ENCODE peak calls at places on chromosomes 2 and 18, in six cellular contexts. G is ELR, D is activated T-cell treated with anti-CD3 and anti-CD28 coated beads for 1 hour, U is GM12891, B is ureter, A is transverse colon. K is an unnamed sample.

GRCh38 chr2:163731735-163732134 is 4.1 kb downstream of the FIGN start:
- DNase-seq in G (no peak), D (no peak), U (no peak), B (no peak), A (no peak), K (no peak)

GRCh38 chr2:132627542-132627941 is 42.5 kb downstream of the LYPD1 start:
- DNase-seq in G (peak; percentile 31), D (no peak), U (no peak), B (no peak), A (no peak), K (no peak)

GRCh38 chr2:71880846-71881610 is 266.6 kb downstream of the CYP26B1 start:
- DNase-seq in G (peak; percentile 56), D (no peak), U (no peak), B (no peak), A (peak; percentile 19), K (no peak)

GRCh38 chr2:200860092-200860795 is 4.2 kb downstream of the CLK1 start:
- DNase-seq in G (no peak), D (no peak), U (no peak), B (no peak), A (no peak), K (no peak)

GRCh38 chr2:173590278-173590811 is 235.7 kb downstream of the CDCA7 start:
- DNase-seq in G (peak; percentile 94), D (no peak), U (no peak), B (no peak), A (no peak), K (no peak)

GRCh38 chr2:220811952-220812570 is 760.0 kb downstream of the EPHA4 start:
- DNase-seq in G (peak; percentile 60), D (no peak), U (no peak), B (no peak), A (no peak), K (no peak)

GRCh38 chr2:9300829-9301453 is 94.3 kb downstream of the ASAP2 start:
- DNase-seq in G (no peak), D (no peak), U (no peak), B (no peak), A (no peak), K (no peak)

GRCh38 chr2:8296340-8296739 is 385.5 kb upstream of the ID2 start:
- DNase-seq in G (no peak), D (no peak), U (no peak), B (no peak), A (no peak), K (no peak)

GRCh38 chr2:62427146-62427545 is 78.8 kb downstream of the TMEM17 start:
- DNase-seq in G (no peak), D (no peak), U (no peak), B (no peak), A (no peak), K (no peak)

GRCh38 chr18:70956554-70956953 is 667.7 kb downstream of the SOCS6 start:
- DNase-seq in G (no peak), D (no peak), U (no peak), B (no peak), A (no peak), K (no peak)

GRCh38 chr18:75213610-75214009 is 3.0 kb downstream of the TSHZ1 start:
- DNase-seq in G (peak; percentile 46), D (no peak), U (no peak), B (no peak), A (no peak), K (no peak)

GRCh38 chr2:16227811-16228462 is 287.6 kb downstream of the MYCN start:
- DNase-seq in G (no peak), D (no peak), U (no peak), B (no peak), A (no peak), K (no peak)

GRCh38 chr2:43823751-43824150 is 14.9 kb downstream of the ABCG5 start:
- DNase-seq in G (no peak), D (no peak), U (no peak), B (no peak), A (no peak), K (no peak)

GRCh38 chr2:52429740-52430139 is 1337.9 kb upstream of the CHAC2 start:
- DNase-seq in G (no peak), D (no peak), U (no peak), B (no peak), A (no peak), K (no peak)

GRCh38 chr18:78860117-78860516 is 119.5 kb upstream of the SALL3 start:
- DNase-seq in G (no peak), D (no peak), U (no peak), B (no peak), A (no peak), K (no peak)

GRCh38 chr18:70183441-70183840 is 22.0 kb downstream of the RTTN start:
- DNase-seq in G (no peak), D (no peak), U (no peak), B (no peak), A (no peak), K (no peak)

GRCh38 chr2:63589148-63589972 is 597 bp downstream of the MDH1 start:
- DNase-seq in G (peak; percentile 61), D (no peak), U (no peak), B (no peak), A (no peak), K (no peak)

GRCh38 chr2:72137498-72138010 is 10.1 kb downstream of the CYP26B1 start:
- DNase-seq in G (peak; percentile 67), D (peak; percentile 58), U (peak; percentile 91), B (no peak), A (peak; percentile 70), K (peak; percentile 85)

GRCh38 chr2:178392215-178392614 is 58.8 kb downstream of the PRKRA start:
- DNase-seq in G (peak; percentile 61), D (no peak), U (no peak), B (no peak), A (no peak), K (no peak)

GRCh38 chr2:196718394-196718793 is 78.9 kb downstream of the CCDC150 start:
- DNase-seq in G (no peak), D (no peak), U (no peak), B (no peak), A (no peak), K (no peak)

GRCh38 chr2:120770176-120770575 is 34.5 kb downstream of the GLI2 start:
- DNase-seq in G (no peak), D (no peak), U (no peak), B (no peak), A (no peak), K (no peak)

GRCh38 chr18:36186461-36187137 is 698 bp upstream of the MOCOS start:
- DNase-seq in G (peak; percentile 56), D (no peak), U (peak; percentile 40), B (peak; percentile 64), A (peak; percentile 71), K (peak; percentile 44)

GRCh38 chr18:59068672-59069071 is 71.0 kb upstream of the SEC11C start:
- DNase-seq in G (no peak), D (no peak), U (no peak), B (no peak), A (no peak), K (no peak)

GRCh38 chr2:202019689-202020450 is 13.8 kb upstream of the FZD7 start:
- DNase-seq in G (no peak), D (no peak), U (no peak), B (no peak), A (no peak), K (no peak)

GRCh38 chr2:168970860-168971650 is 60.1 kb downstream of the ABCB11 start:
- DNase-seq in G (no peak), D (no peak), U (no peak), B (no peak), A (no peak), K (no peak)

GRCh38 chr18:3447035-3447894 is 2.7 kb upstream of the TGIF1 start:
- DNase-seq in G (peak; percentile 74), D (no peak), U (no peak), B (peak; percentile 66), A (peak; percentile 61), K (no peak)

GRCh38 chr2:237279012-237279768 is 134.8 kb downstream of the COL6A3 start:
- DNase-seq in G (peak; percentile 22), D (no peak), U (no peak), B (no peak), A (no peak), K (no peak)

GRCh38 chr2:134208825-134209224 is 45.0 kb upstream of the MGAT5 start:
- DNase-seq in G (no peak), D (no peak), U (no peak), B (no peak), A (no peak), K (no peak)

GRCh38 chr2:199070550-199070949 is 387.2 kb downstream of the SATB2 start:
- DNase-seq in G (peak; percentile 9), D (no peak), U (no peak), B (no peak), A (no peak), K (no peak)

GRCh38 chr2:54348672-54349071 is 92.6 kb upstream of the TSPYL6 start:
- DNase-seq in G (no peak), D (no peak), U (no peak), B (no peak), A (no peak), K (no peak)

GRCh38 chr2:173747037-173747436 is 218.1 kb downstream of the SP3 start:
- DNase-seq in G (no peak), D (no peak), U (no peak), B (no peak), A (no peak), K (no peak)

GRCh38 chr2:85394256-85394655 is 15.9 kb downstream of the CAPG start:
- DNase-seq in G (no peak), D (no peak), U (no peak), B (no peak), A (no peak), K (no peak)

GRCh38 chr18:51890762-51891161 is 449.2 kb upstream of the DCC start:
- DNase-seq in G (peak; percentile 17), D (no peak), U (no peak), B (peak; percentile 43), A (peak; percentile 49), K (no peak)

GRCh38 chr2:127081826-127082633 is 24.9 kb downstream of the BIN1 start:
- DNase-seq in G (no peak), D (peak; percentile 61), U (peak; percentile 91), B (no peak), A (peak; percentile 61), K (peak; percentile 80)

GRCh38 chr18:58525517-58525916 is 103.4 kb downstream of the ALPK2 start:
- DNase-seq in G (peak; percentile 91), D (no peak), U (no peak), B (no peak), A (no peak), K (no peak)

GRCh38 chr2:215137741-215138340 is 585 bp downstream of the ABCA12 start:
- DNase-seq in G (peak; percentile 74), D (no peak), U (no peak), B (no peak), A (no peak), K (no peak)